ENCODE peak calls at places on chromosomes 11 and 22, in five cellular contexts. E is LHCN-M2; C is BJ; B is activated CD4-positive, alpha-beta memory T cell treated with anti-CD3 and anti-CD28 coated beads for 36 hours; K is fibroblast of the conjunctiva. A is an unnamed sample.

GRCh38 chr11:71298761-71299181 is 46.4 kb upstream of the SHANK2 start:
- DNase-seq in B (no peak), E (no peak), C (no peak), K (no peak), A (no peak)

GRCh38 chr22:23157560-23158515 is 12.6 kb downstream of the RAB36 start:
- DNase-seq in C (no peak), E (no peak), B (no peak), K (no peak), A (no peak)

GRCh38 chr11:75582935-75583709 is 21.1 kb downstream of the SERPINH1 start:
- DNase-seq in C (no peak), K (no peak), E (peak; percentile 67), B (peak; percentile 78), A (peak; percentile 64)

GRCh38 chr11:31817054-31817620 is 6.0 kb upstream of the PAX6 start:
- DNase-seq in B (no peak), E (no peak), C (no peak), K (no peak), A (no peak)

GRCh38 chr22:42433754-42434153 is 1.6 kb upstream of the NFAM1 start:
- DNase-seq in E (no peak), K (no peak), C (no peak), B (no peak), A (no peak)

GRCh38 chr11:125454047-125454446 is 42.0 kb downstream of the FEZ1 start:
- DNase-seq in E (no peak), K (no peak), B (no peak), C (no peak), A (no peak)

GRCh38 chr22:25853902-25854301 is 111.9 kb downstream of the MYO18B start:
- DNase-seq in E (peak; percentile 2), B (no peak), K (no peak), C (no peak), A (no peak)

GRCh38 chr11:111512296-111513239 is at the start of gene BTG4:
- DNase-seq in B (peak; percentile 35), K (no peak), C (no peak), E (no peak), A (no peak)

GRCh38 chr11:105005451-105005845 is 17.5 kb downstream of the CASP5 start:
- DNase-seq in E (no peak), K (no peak), C (no peak), B (no peak), A (no peak)

GRCh38 chr22:45290410-45290936 is 5.7 kb downstream of the UPK3A start:
- DNase-seq in C (peak; percentile 49), B (no peak), K (no peak), E (peak; percentile 79), A (peak; percentile 65)

GRCh38 chr11:131999084-131999483 is 628.7 kb downstream of the NTM start:
- DNase-seq in C (no peak), K (peak; percentile 13), B (no peak), E (no peak), A (no peak)

GRCh38 chr11:128503231-128503991 is 83.9 kb downstream of the ETS1 start:
- DNase-seq in E (peak; percentile 90), B (peak; percentile 64), K (peak; percentile 79), C (peak; percentile 94), A (peak; percentile 89)

GRCh38 chr11:34633640-34633989 is 12.7 kb downstream of the EHF start:
- DNase-seq in B (no peak), K (no peak), E (no peak), C (no peak), A (no peak)

GRCh38 chr11:1205121-1205986 is 17.5 kb upstream of the MUC5B start:
- DNase-seq in K (no peak), E (no peak), C (no peak), B (no peak), A (no peak)

GRCh38 chr11:100190395-100190794 is 496.7 kb upstream of the ARHGAP42 start:
- DNase-seq in B (no peak), C (no peak), K (no peak), E (no peak), A (no peak)

GRCh38 chr22:39115976-39116621 is 19.1 kb downstream of the APOBEC3H start:
- DNase-seq in E (no peak), B (no peak), K (no peak), C (no peak), A (no peak)

GRCh38 chr11:86459002-86459385 is 84.3 kb downstream of the CCDC81 start:
- DNase-seq in C (no peak), K (no peak), E (peak; percentile 33), B (no peak), A (peak; percentile 72)

GRCh38 chr11:87038235-87038960 is 664 bp downstream of the TMEM135 start:
- DNase-seq in C (no peak), K (no peak), B (no peak), E (peak; percentile 16), A (no peak)

GRCh38 chr11:33531743-33532181 is 168.9 kb downstream of the C11orf91 start:
- DNase-seq in B (no peak), E (peak; percentile 71), K (no peak), C (peak; percentile 56), A (peak; percentile 92)

GRCh38 chr11:77617892-77618291 is 19.7 kb downstream of the CLNS1A start:
- DNase-seq in B (no peak), C (no peak), E (no peak), K (no peak), A (no peak)

GRCh38 chr22:25668437-25668836 is 73.6 kb upstream of the MYO18B start:
- DNase-seq in C (no peak), E (peak; percentile 63), K (peak; percentile 62), B (no peak), A (peak; percentile 34)

GRCh38 chr11:13329670-13330401 is 52.2 kb downstream of the BMAL1 start:
- DNase-seq in B (no peak), E (no peak), C (no peak), K (no peak), A (peak; percentile 57)

GRCh38 chr11:130407978-130408377 is 20.4 kb downstream of the ADAMTS8 start:
- DNase-seq in K (peak; percentile 29), C (peak; percentile 62), B (no peak), E (peak; percentile 87), A (peak; percentile 68)

GRCh38 chr11:17650601-17650911 is 68.8 kb upstream of the MYOD1 start:
- DNase-seq in E (no peak), K (no peak), B (no peak), C (no peak), A (no peak)

GRCh38 chr11:119671561-119672015 is 57.4 kb downstream of the NECTIN1 start:
- DNase-seq in B (no peak), E (peak; percentile 82), K (peak; percentile 5), C (no peak), A (no peak)

GRCh38 chr11:10388574-10388973 is 66.5 kb upstream of the AMPD3 start:
- DNase-seq in K (no peak), B (no peak), E (no peak), C (no peak), A (no peak)

GRCh38 chr11:109197656-109198055 is 224.3 kb upstream of the C11orf87 start:
- DNase-seq in E (peak; percentile 55), B (no peak), C (no peak), K (no peak), A (peak; percentile 24)

GRCh38 chr11:120316880-120317688 is 8.0 kb upstream of the TLCD5 start:
- DNase-seq in E (no peak), K (no peak), C (no peak), B (no peak), A (no peak)

GRCh38 chr11:33406241-33406640 is 149.1 kb downstream of the HIPK3 start:
- DNase-seq in B (no peak), K (no peak), C (no peak), E (no peak), A (no peak)

GRCh38 chr11:43789700-43790443 is 90.8 kb upstream of the ALKBH3 start:
- DNase-seq in E (peak; percentile 81), C (peak; percentile 34), B (no peak), K (peak; percentile 60), A (peak; percentile 72)

GRCh38 chr11:14350215-14350614 is 8.8 kb downstream of the RRAS2 start:
- DNase-seq in E (no peak), K (no peak), C (no peak), B (no peak), A (no peak)

GRCh38 chr22:50169774-50170341 is 673 bp upstream of the PANX2 start:
- DNase-seq in B (peak; percentile 84), C (no peak), E (no peak), K (no peak), A (no peak)